ENCODE peak calls at places on chromosomes 6 and 20, in eight cellular contexts. One of them, this sample, is unnamed.

GRCh38 chr6:146904596-146904995 is 299.6 kb upstream of the STXBP5 start:
- DNase-seq in hepatocyte: no peak
- DNase-seq in amniotic stem cell: no peak
- DNase-seq in neural progenitor cell: no peak
- DNase-seq in IMR-90: no peak
- DNase-seq in stimulated activated CD4-positive, alpha-beta T cell treated with anti-CD3 and anti-CD28 coated beads, Interleukin-1b, Interleukin-23, amount 100 ng/mL, for 24 hours: no peak
- DNase-seq in stimulated activated CD8-positive, alpha-beta memory T cell treated with anti-CD3 and anti-CD28 coated beads, Interleukin-12 subunit alpha, Interleukin-12 subunit beta, amount 100 ng/mL, for 4 hours: no peak
- DNase-seq in NCI-H1105: no peak
- DNase-seq in this sample: no peak

GRCh38 chr6:56718236-56718635 is 75.5 kb upstream of the DST start:
- DNase-seq in neural progenitor cell: no peak
- DNase-seq in stimulated activated CD8-positive, alpha-beta memory T cell treated with anti-CD3 and anti-CD28 coated beads, Interleukin-12 subunit alpha, Interleukin-12 subunit beta, amount 100 ng/mL, for 4 hours: no peak
- DNase-seq in NCI-H1105: no peak
- DNase-seq in hepatocyte: no peak
- DNase-seq in stimulated activated CD4-positive, alpha-beta T cell treated with anti-CD3 and anti-CD28 coated beads, Interleukin-1b, Interleukin-23, amount 100 ng/mL, for 24 hours: no peak
- DNase-seq in IMR-90: no peak
- DNase-seq in amniotic stem cell: no peak
- DNase-seq in this sample: no peak

GRCh38 chr6:75818061-75818855 is 69.2 kb downstream of the MYO6 start:
- DNase-seq in IMR-90: peak
- DNase-seq in hepatocyte: no peak
- DNase-seq in neural progenitor cell: no peak
- DNase-seq in stimulated activated CD4-positive, alpha-beta T cell treated with anti-CD3 and anti-CD28 coated beads, Interleukin-1b, Interleukin-23, amount 100 ng/mL, for 24 hours: no peak
- DNase-seq in NCI-H1105: no peak
- DNase-seq in amniotic stem cell: no peak
- DNase-seq in stimulated activated CD8-positive, alpha-beta memory T cell treated with anti-CD3 and anti-CD28 coated beads, Interleukin-12 subunit alpha, Interleukin-12 subunit beta, amount 100 ng/mL, for 4 hours: no peak
- DNase-seq in this sample: peak

GRCh38 chr20:59455392-59456341 is 148.7 kb upstream of the PHACTR3 start:
- DNase-seq in amniotic stem cell: peak
- DNase-seq in neural progenitor cell: peak
- DNase-seq in hepatocyte: peak
- DNase-seq in IMR-90: peak
- DNase-seq in NCI-H1105: peak
- DNase-seq in stimulated activated CD8-positive, alpha-beta memory T cell treated with anti-CD3 and anti-CD28 coated beads, Interleukin-12 subunit alpha, Interleukin-12 subunit beta, amount 100 ng/mL, for 4 hours: no peak
- DNase-seq in stimulated activated CD4-positive, alpha-beta T cell treated with anti-CD3 and anti-CD28 coated beads, Interleukin-1b, Interleukin-23, amount 100 ng/mL, for 24 hours: no peak
- DNase-seq in this sample: peak

GRCh38 chr20:46939031-46939430 is 44.4 kb downstream of the EYA2 start:
- DNase-seq in hepatocyte: no peak
- DNase-seq in NCI-H1105: no peak
- DNase-seq in amniotic stem cell: no peak
- DNase-seq in IMR-90: no peak
- DNase-seq in stimulated activated CD8-positive, alpha-beta memory T cell treated with anti-CD3 and anti-CD28 coated beads, Interleukin-12 subunit alpha, Interleukin-12 subunit beta, amount 100 ng/mL, for 4 hours: no peak
- DNase-seq in neural progenitor cell: peak
- DNase-seq in stimulated activated CD4-positive, alpha-beta T cell treated with anti-CD3 and anti-CD28 coated beads, Interleukin-1b, Interleukin-23, amount 100 ng/mL, for 24 hours: no peak
- DNase-seq in this sample: no peak

GRCh38 chr20:60091284-60091683 is 133.1 kb downstream of the CDH26 start:
- DNase-seq in NCI-H1105: no peak
- DNase-seq in IMR-90: no peak
- DNase-seq in neural progenitor cell: no peak
- DNase-seq in stimulated activated CD4-positive, alpha-beta T cell treated with anti-CD3 and anti-CD28 coated beads, Interleukin-1b, Interleukin-23, amount 100 ng/mL, for 24 hours: no peak
- DNase-seq in amniotic stem cell: no peak
- DNase-seq in stimulated activated CD8-positive, alpha-beta memory T cell treated with anti-CD3 and anti-CD28 coated beads, Interleukin-12 subunit alpha, Interleukin-12 subunit beta, amount 100 ng/mL, for 4 hours: no peak
- DNase-seq in hepatocyte: no peak
- DNase-seq in this sample: no peak

GRCh38 chr6:150093397-150093796 is 24.5 kb upstream of the ULBP3 start:
- DNase-seq in stimulated activated CD4-positive, alpha-beta T cell treated with anti-CD3 and anti-CD28 coated beads, Interleukin-1b, Interleukin-23, amount 100 ng/mL, for 24 hours: no peak
- DNase-seq in NCI-H1105: no peak
- DNase-seq in IMR-90: no peak
- DNase-seq in neural progenitor cell: no peak
- DNase-seq in stimulated activated CD8-positive, alpha-beta memory T cell treated with anti-CD3 and anti-CD28 coated beads, Interleukin-12 subunit alpha, Interleukin-12 subunit beta, amount 100 ng/mL, for 4 hours: no peak
- DNase-seq in hepatocyte: no peak
- DNase-seq in amniotic stem cell: no peak
- DNase-seq in this sample: no peak

GRCh38 chr20:23668477-23668951 is 20.3 kb downstream of the CST4 start:
- DNase-seq in hepatocyte: peak
- DNase-seq in stimulated activated CD4-positive, alpha-beta T cell treated with anti-CD3 and anti-CD28 coated beads, Interleukin-1b, Interleukin-23, amount 100 ng/mL, for 24 hours: no peak
- DNase-seq in IMR-90: peak
- DNase-seq in neural progenitor cell: peak
- DNase-seq in amniotic stem cell: no peak
- DNase-seq in NCI-H1105: peak
- DNase-seq in stimulated activated CD8-positive, alpha-beta memory T cell treated with anti-CD3 and anti-CD28 coated beads, Interleukin-12 subunit alpha, Interleukin-12 subunit beta, amount 100 ng/mL, for 4 hours: no peak
- DNase-seq in this sample: peak

GRCh38 chr6:38142178-38142902 is 322.8 kb downstream of the ZFAND3 start:
- DNase-seq in stimulated activated CD4-positive, alpha-beta T cell treated with anti-CD3 and anti-CD28 coated beads, Interleukin-1b, Interleukin-23, amount 100 ng/mL, for 24 hours: no peak
- DNase-seq in IMR-90: no peak
- DNase-seq in NCI-H1105: no peak
- DNase-seq in hepatocyte: no peak
- DNase-seq in neural progenitor cell: peak
- DNase-seq in stimulated activated CD8-positive, alpha-beta memory T cell treated with anti-CD3 and anti-CD28 coated beads, Interleukin-12 subunit alpha, Interleukin-12 subunit beta, amount 100 ng/mL, for 4 hours: no peak
- DNase-seq in amniotic stem cell: no peak
- DNase-seq in this sample: no peak

GRCh38 chr6:154738561-154738961 is 5.3 kb downstream of the SCAF8 start:
- DNase-seq in stimulated activated CD4-positive, alpha-beta T cell treated with anti-CD3 and anti-CD28 coated beads, Interleukin-1b, Interleukin-23, amount 100 ng/mL, for 24 hours: no peak
- DNase-seq in hepatocyte: no peak
- DNase-seq in NCI-H1105: no peak
- DNase-seq in IMR-90: peak
- DNase-seq in amniotic stem cell: no peak
- DNase-seq in stimulated activated CD8-positive, alpha-beta memory T cell treated with anti-CD3 and anti-CD28 coated beads, Interleukin-12 subunit alpha, Interleukin-12 subunit beta, amount 100 ng/mL, for 4 hours: no peak
- DNase-seq in neural progenitor cell: peak
- DNase-seq in this sample: peak

GRCh38 chr20:32050851-32051556 is 1.0 kb upstream of the HCK start:
- DNase-seq in NCI-H1105: no peak
- DNase-seq in neural progenitor cell: peak
- DNase-seq in amniotic stem cell: no peak
- DNase-seq in stimulated activated CD8-positive, alpha-beta memory T cell treated with anti-CD3 and anti-CD28 coated beads, Interleukin-12 subunit alpha, Interleukin-12 subunit beta, amount 100 ng/mL, for 4 hours: no peak
- DNase-seq in stimulated activated CD4-positive, alpha-beta T cell treated with anti-CD3 and anti-CD28 coated beads, Interleukin-1b, Interleukin-23, amount 100 ng/mL, for 24 hours: no peak
- DNase-seq in hepatocyte: no peak
- DNase-seq in IMR-90: no peak
- DNase-seq in this sample: no peak

GRCh38 chr6:87794922-87795885 is 93.2 kb upstream of the AKIRIN2 start:
- DNase-seq in neural progenitor cell: peak
- DNase-seq in IMR-90: no peak
- DNase-seq in NCI-H1105: no peak
- DNase-seq in hepatocyte: no peak
- DNase-seq in stimulated activated CD8-positive, alpha-beta memory T cell treated with anti-CD3 and anti-CD28 coated beads, Interleukin-12 subunit alpha, Interleukin-12 subunit beta, amount 100 ng/mL, for 4 hours: no peak
- DNase-seq in amniotic stem cell: no peak
- DNase-seq in stimulated activated CD4-positive, alpha-beta T cell treated with anti-CD3 and anti-CD28 coated beads, Interleukin-1b, Interleukin-23, amount 100 ng/mL, for 24 hours: no peak
- DNase-seq in this sample: no peak

GRCh38 chr6:4809999-4810918 is 34.1 kb downstream of the CDYL start:
- DNase-seq in NCI-H1105: no peak
- DNase-seq in hepatocyte: no peak
- DNase-seq in amniotic stem cell: no peak
- DNase-seq in neural progenitor cell: no peak
- DNase-seq in stimulated activated CD8-positive, alpha-beta memory T cell treated with anti-CD3 and anti-CD28 coated beads, Interleukin-12 subunit alpha, Interleukin-12 subunit beta, amount 100 ng/mL, for 4 hours: no peak
- DNase-seq in stimulated activated CD4-positive, alpha-beta T cell treated with anti-CD3 and anti-CD28 coated beads, Interleukin-1b, Interleukin-23, amount 100 ng/mL, for 24 hours: no peak
- DNase-seq in IMR-90: peak
- DNase-seq in this sample: peak

GRCh38 chr6:81557811-81558210 is 194.7 kb downstream of the TENT5A start:
- DNase-seq in IMR-90: no peak
- DNase-seq in neural progenitor cell: no peak
- DNase-seq in hepatocyte: no peak
- DNase-seq in amniotic stem cell: no peak
- DNase-seq in NCI-H1105: no peak
- DNase-seq in stimulated activated CD8-positive, alpha-beta memory T cell treated with anti-CD3 and anti-CD28 coated beads, Interleukin-12 subunit alpha, Interleukin-12 subunit beta, amount 100 ng/mL, for 4 hours: no peak
- DNase-seq in stimulated activated CD4-positive, alpha-beta T cell treated with anti-CD3 and anti-CD28 coated beads, Interleukin-1b, Interleukin-23, amount 100 ng/mL, for 24 hours: no peak
- DNase-seq in this sample: peak

This sample was measured in fibroblast of villous mesenchyme.